ENCODE peak calls at places on chromosomes 3 and 15, in seven cellular contexts. X, Q, C, F, P, V and A are unnamed samples.

GRCh38 chr3:160929595-160929994 is 173.6 kb downstream of the PPM1L start:
- DNase-seq in X (peak; percentile 34), Q (no peak), C (peak; percentile 50), F (peak; percentile 50), P (peak; percentile 25), V (no peak), A (no peak)

GRCh38 chr3:161389445-161390036 is 18.2 kb upstream of the SPTSSB start:
- DNase-seq in X (no peak), Q (no peak), C (no peak), F (no peak), P (no peak), V (no peak), A (no peak)

GRCh38 chr15:61115241-61115640 is 113.9 kb downstream of the RORA start:
- DNase-seq in X (peak; percentile 19), Q (no peak), C (no peak), F (no peak), P (no peak), V (no peak), A (no peak)

GRCh38 chr3:9397911-9398714 is 698 bp downstream of the SETD5 start:
- DNase-seq in X (peak; percentile 58), Q (peak; percentile 13), C (peak; percentile 57), F (peak; percentile 30), P (no peak), V (no peak), A (peak; percentile 79)

GRCh38 chr15:63942486-63943365 is 103.6 kb downstream of the DAPK2 start:
- DNase-seq in X (no peak), Q (no peak), C (no peak), F (no peak), P (no peak), V (no peak), A (no peak)

GRCh38 chr15:37921527-37922385 is 12.7 kb upstream of the TMCO5A start:
- DNase-seq in X (no peak), Q (no peak), C (no peak), F (no peak), P (no peak), V (no peak), A (no peak)

GRCh38 chr3:41159581-41160189 is 39.6 kb upstream of the CTNNB1 start:
- DNase-seq in X (no peak), Q (no peak), C (no peak), F (no peak), P (peak; percentile 49), V (no peak), A (no peak)

GRCh38 chr3:57017481-57017880 is 43.0 kb upstream of the SPATA12 start:
- DNase-seq in X (peak; percentile 33), Q (no peak), C (peak; percentile 57), F (peak; percentile 83), P (no peak), V (no peak), A (no peak)

GRCh38 chr15:45549831-45550230 is 27.3 kb upstream of the SLC30A4 start:
- DNase-seq in X (peak; percentile 19), Q (no peak), C (no peak), F (no peak), P (no peak), V (no peak), A (no peak)

GRCh38 chr3:8931342-8931741 is 31.9 kb downstream of the RAD18 start:
- DNase-seq in X (no peak), Q (no peak), C (no peak), F (no peak), P (no peak), V (no peak), A (no peak)

GRCh38 chr15:100781061-100781960 is 98.3 kb upstream of the ALDH1A3 start:
- DNase-seq in X (peak; percentile 71), Q (no peak), C (no peak), F (no peak), P (no peak), V (no peak), A (no peak)

GRCh38 chr3:44477312-44478030 is at the start of gene ZNF445:
- DNase-seq in X (peak; percentile 93), Q (peak; percentile 63), C (peak; percentile 85), F (peak; percentile 87), P (peak; percentile 88), V (peak; percentile 56), A (peak; percentile 92)

GRCh38 chr15:63628123-63628822 is 31.1 kb downstream of the FBXL22 start:
- DNase-seq in X (no peak), Q (no peak), C (no peak), F (peak; percentile 71), P (no peak), V (no peak), A (no peak)

GRCh38 chr3:29868702-29869101 is 587.8 kb downstream of the RBMS3 start:
- DNase-seq in X (no peak), Q (no peak), C (no peak), F (no peak), P (no peak), V (no peak), A (no peak)

GRCh38 chr3:139107424-139108252 is 62.9 kb upstream of the PRR23C start:
- DNase-seq in X (no peak), Q (no peak), C (no peak), F (no peak), P (no peak), V (no peak), A (no peak)

GRCh38 chr3:44509985-44510360 is 32.5 kb upstream of the ZNF445 start:
- DNase-seq in X (no peak), Q (no peak), C (no peak), F (no peak), P (no peak), V (no peak), A (peak; percentile 56)

GRCh38 chr3:190279690-190280089 is 42.6 kb downstream of the CLDN1 start:
- DNase-seq in X (no peak), Q (no peak), C (no peak), F (peak; percentile 24), P (no peak), V (no peak), A (no peak)

GRCh38 chr3:43998841-43999805 is 242.6 kb upstream of the TOPAZ1 start:
- DNase-seq in X (peak; percentile 89), Q (no peak), C (no peak), F (peak; percentile 73), P (peak; percentile 39), V (peak; percentile 46), A (peak; percentile 43)

GRCh38 chr3:23762214-23763039 is 43.3 kb upstream of the UBE2E1 start:
- DNase-seq in X (peak; percentile 62), Q (no peak), C (no peak), F (no peak), P (no peak), V (no peak), A (no peak)

GRCh38 chr3:74267126-74267525 is 347.3 kb downstream of the CNTN3 start:
- DNase-seq in X (no peak), Q (no peak), C (no peak), F (no peak), P (no peak), V (no peak), A (no peak)

GRCh38 chr3:71559021-71559420 is 24.5 kb downstream of the FOXP1 start:
- DNase-seq in X (no peak), Q (no peak), C (no peak), F (no peak), P (no peak), V (no peak), A (no peak)

GRCh38 chr3:89042251-89042650 is 65.2 kb upstream of the EPHA3 start:
- DNase-seq in X (no peak), Q (no peak), C (no peak), F (no peak), P (no peak), V (no peak), A (no peak)

GRCh38 chr3:56754753-56755365 is 46.9 kb downstream of the ARHGEF3 start:
- DNase-seq in X (no peak), Q (peak; percentile 20), C (peak; percentile 32), F (no peak), P (no peak), V (no peak), A (no peak)

GRCh38 chr3:156409694-156410093 is 145.2 kb downstream of the SSR3 start:
- DNase-seq in X (no peak), Q (no peak), C (no peak), F (no peak), P (no peak), V (no peak), A (no peak)

GRCh38 chr15:69452702-69453513 is at the start of gene RPLP1:
- DNase-seq in X (peak; percentile 98), Q (peak; percentile 95), C (peak; percentile 98), F (peak; percentile 96), P (peak; percentile 93), V (peak; percentile 88), A (peak; percentile 98)

GRCh38 chr3:122092460-122093165 is 37.5 kb downstream of the CD86 start:
- DNase-seq in X (no peak), Q (no peak), C (peak; percentile 37), F (no peak), P (peak; percentile 33), V (no peak), A (peak; percentile 22)

GRCh38 chr15:42786978-42787377 is 50.0 kb upstream of the CDAN1 start:
- DNase-seq in X (no peak), Q (no peak), C (no peak), F (no peak), P (no peak), V (no peak), A (no peak)

GRCh38 chr3:27484002-27484844 is at the start of gene SLC4A7:
- DNase-seq in X (peak; percentile 98), Q (peak; percentile 98), C (peak; percentile 98), F (peak; percentile 98), P (peak; percentile 98), V (peak; percentile 87), A (peak; percentile 95)

GRCh38 chr15:27353837-27354236 is 382.9 kb downstream of the GABRG3 start:
- DNase-seq in X (no peak), Q (no peak), C (no peak), F (no peak), P (no peak), V (no peak), A (peak; percentile 1)

GRCh38 chr3:152430223-152431002 is 161.7 kb downstream of the MBNL1 start:
- DNase-seq in X (peak; percentile 54), Q (no peak), C (peak; percentile 34), F (no peak), P (no peak), V (no peak), A (peak; percentile 10)